ENCODE peak calls at places on chromosomes 6 and 20, in five cellular contexts. B is stimulated activated CD4-positive, alpha-beta T cell treated with anti-CD3 and anti-CD28 coated beads, TNF-alpha, amount 100 ng/mL, for 24 hours; U is mucosa of gallbladder; F is Panc1; L is SW 1271. C is an unnamed sample.

GRCh38 chr6:912871-913663 is 220.1 kb upstream of the EXOC2 start:
- DNase-seq in B (no peak), U (no peak), F (no peak), L (no peak), C (no peak)

GRCh38 chr6:167574431-167575097 is 249.7 kb downstream of the TTLL2 start:
- DNase-seq in B (no peak), U (no peak), F (no peak), L (no peak), C (no peak)

GRCh38 chr6:150202404-150202803 is 59.6 kb downstream of the PPP1R14C start:
- DNase-seq in B (no peak), U (peak; percentile 42), F (no peak), L (no peak), C (no peak)

GRCh38 chr6:127420558-127420957 is 38.6 kb downstream of the KIAA0408 start:
- DNase-seq in B (peak; percentile 60), U (peak; percentile 57), F (peak; percentile 96), L (peak; percentile 51), C (no peak)

GRCh38 chr20:17615645-17616479 is 46.0 kb downstream of the DSTN start:
- DNase-seq in B (no peak), U (peak; percentile 13), F (no peak), L (no peak), C (no peak)

GRCh38 chr20:33666293-33667244 is at the start of gene ACTL10:
- DNase-seq in B (peak; percentile 68), U (peak; percentile 98), F (no peak), L (peak; percentile 96), C (peak; percentile 94)

GRCh38 chr20:59178983-59179595 is 15.5 kb downstream of the ZNF831 start:
- DNase-seq in B (no peak), U (no peak), F (no peak), L (no peak), C (no peak)

GRCh38 chr6:3135668-3136297 is 17.3 kb downstream of the BPHL start:
- DNase-seq in B (no peak), U (no peak), F (no peak), L (no peak), C (no peak)

GRCh38 chr6:77339926-77340325 is 123.4 kb downstream of the HTR1B start:
- DNase-seq in B (no peak), U (no peak), F (no peak), L (no peak), C (no peak)

GRCh38 chr20:33667245-33668086 is 723 bp downstream of the ACTL10 start:
- DNase-seq in B (peak; percentile 68), U (peak; percentile 38), F (no peak), L (no peak), C (peak; percentile 50)

GRCh38 chr6:26331809-26332226 is 33.2 kb upstream of the BTN3A2 start:
- DNase-seq in B (no peak), U (no peak), F (no peak), L (no peak), C (no peak)

GRCh38 chr20:34536798-34537394 is 20.7 kb downstream of the DYNLRB1 start:
- DNase-seq in B (no peak), U (peak; percentile 29), F (no peak), L (no peak), C (no peak)

GRCh38 chr20:44856442-44856841 is 29.1 kb upstream of the YWHAB start:
- DNase-seq in B (no peak), U (no peak), F (no peak), L (no peak), C (no peak)

GRCh38 chr20:63946986-63947637 is 9.1 kb downstream of the UCKL1 start:
- DNase-seq in B (no peak), U (no peak), F (no peak), L (no peak), C (no peak)

GRCh38 chr6:133671376-133671775 is 217.5 kb upstream of the TCF21 start:
- DNase-seq in B (no peak), U (no peak), F (no peak), L (no peak), C (no peak)

GRCh38 chr6:51430610-51431009 is 611.9 kb downstream of the TFAP2B start:
- DNase-seq in B (no peak), U (no peak), F (no peak), L (no peak), C (no peak)

GRCh38 chr20:38673731-38674177 is 50.5 kb upstream of the SLC32A1 start:
- DNase-seq in B (no peak), U (no peak), F (no peak), L (peak; percentile 55), C (no peak)

GRCh38 chr6:17881085-17881883 is 106.2 kb downstream of the KIF13A start:
- DNase-seq in B (no peak), U (no peak), F (no peak), L (no peak), C (no peak)

GRCh38 chr6:36662827-36663256 is 15.7 kb upstream of the CDKN1A start:
- DNase-seq in B (no peak), U (no peak), F (no peak), L (no peak), C (no peak)

GRCh38 chr6:47153066-47153755 is 111.1 kb upstream of the ADGRF1 start:
- DNase-seq in B (no peak), U (no peak), F (no peak), L (no peak), C (no peak)

GRCh38 chr20:23920408-23920780 is 40.8 kb upstream of the CST5 start:
- DNase-seq in B (no peak), U (no peak), F (no peak), L (no peak), C (no peak)

GRCh38 chr20:16243470-16243869 is 329.8 kb downstream of the KIF16B start:
- DNase-seq in B (no peak), U (no peak), F (no peak), L (no peak), C (no peak)

GRCh38 chr6:16320533-16321340 is 82.3 kb downstream of the GMPR start:
- DNase-seq in B (no peak), U (no peak), F (no peak), L (no peak), C (no peak)

GRCh38 chr6:149046822-149047246 is 270.7 kb upstream of the TAB2 start:
- DNase-seq in B (no peak), U (no peak), F (no peak), L (no peak), C (no peak)

GRCh38 chr6:125558451-125558850 is 191.0 kb upstream of the HEY2 start:
- DNase-seq in B (no peak), U (no peak), F (no peak), L (no peak), C (no peak)

GRCh38 chr6:108837236-108837971 is 10.8 kb upstream of the ARMC2 start:
- DNase-seq in B (no peak), U (no peak), F (no peak), L (no peak), C (no peak)

GRCh38 chr6:151663559-151663958 is 143.9 kb upstream of the ESR1 start:
- DNase-seq in B (no peak), U (no peak), F (no peak), L (no peak), C (no peak)

GRCh38 chr20:7161690-7162089 is 394.2 kb downstream of the BMP2 start:
- DNase-seq in B (no peak), U (no peak), F (no peak), L (no peak), C (peak; percentile 66)

GRCh38 chr20:973785-974194 is 28.3 kb downstream of the RSPO4 start:
- DNase-seq in B (no peak), U (no peak), F (peak; percentile 18), L (no peak), C (no peak)

GRCh38 chr6:40950986-40951730 is 87.9 kb downstream of the UNC5CL start:
- DNase-seq in B (no peak), U (no peak), F (no peak), L (no peak), C (no peak)

GRCh38 chr20:36830791-36831691 is 44.9 kb upstream of the TLDC2 start:
- DNase-seq in B (no peak), U (peak; percentile 38), F (no peak), L (no peak), C (no peak)

GRCh38 chr6:14642106-14642505 is 524.5 kb downstream of the CD83 start:
- DNase-seq in B (no peak), U (no peak), F (no peak), L (no peak), C (no peak)

GRCh38 chr6:16759181-16759645 is 2.0 kb downstream of the ATXN1 start:
- DNase-seq in B (no peak), U (no peak), F (no peak), L (no peak), C (peak; percentile 37)

GRCh38 chr6:23412770-23413169 is 713.2 kb upstream of the NRSN1 start:
- DNase-seq in B (no peak), U (no peak), F (no peak), L (no peak), C (no peak)

GRCh38 chr20:38855356-38855755 is 49.9 kb downstream of the PPP1R16B start:
- DNase-seq in B (no peak), U (no peak), F (no peak), L (no peak), C (no peak)

GRCh38 chr6:96015791-96016776 is at the start of gene FUT9:
- DNase-seq in B (no peak), U (no peak), F (no peak), L (no peak), C (peak; percentile 89)

GRCh38 chr6:3334579-3334978 is 75.8 kb downstream of the PSMG4 start:
- DNase-seq in B (no peak), U (peak; percentile 63), F (no peak), L (no peak), C (peak; percentile 35)

GRCh38 chr6:159416891-159417540 is 247.8 kb downstream of the FNDC1 start:
- DNase-seq in B (no peak), U (no peak), F (no peak), L (no peak), C (no peak)

C was measured in NCI-H748 treated with DMSO at 0.1 percent for 48 hours.